ENCODE peak calls at places on chromosomes 4 and X, in four cellular contexts. A is sciatic nerve, E is GM23338, Y is tibial artery. T is an unnamed sample.

GRCh38 chr4:94389595-94390290 is 47.1 kb upstream of the HPGDS start:
- DNase-seq in Y (no peak), A (no peak), E (no peak), T (no peak)

GRCh38 chrX:41300758-41301437 is 33.1 kb upstream of the DDX3X start:
- DNase-seq in Y (no peak), E (no peak), A (no peak), T (no peak)

GRCh38 chr4:123246085-123246484 is 150.5 kb upstream of the SPRY1 start:
- DNase-seq in E (no peak), Y (no peak), A (no peak), T (no peak)

GRCh38 chr4:133150643-133151300 is 1.7 kb downstream of the PCDH10 start:
- DNase-seq in Y (peak; percentile 68), A (peak; percentile 54), E (peak; percentile 66), T (no peak)

GRCh38 chr4:124505211-124505610 is 207.3 kb downstream of the ANKRD50 start:
- DNase-seq in A (no peak), Y (no peak), E (no peak), T (no peak)

GRCh38 chr4:110631582-110632505 is 9.0 kb upstream of the PITX2 start:
- DNase-seq in A (peak; percentile 78), Y (no peak), E (peak; percentile 93), T (peak; percentile 56)

GRCh38 chr4:85720736-85721135 is 245.8 kb downstream of the ARHGAP24 start:
- DNase-seq in Y (no peak), E (no peak), A (no peak), T (peak; percentile 58)

GRCh38 chr4:82900016-82900334 is 560 bp upstream of the THAP9 start:
- DNase-seq in E (peak; percentile 46), A (no peak), Y (no peak), T (no peak)

GRCh38 chr4:851701-852430 is 25.9 kb upstream of the CPLX1 start:
- DNase-seq in A (no peak), Y (no peak), E (no peak), T (no peak)

GRCh38 chr4:142809559-142809958 is 36.5 kb downstream of the INPP4B start:
- DNase-seq in A (no peak), E (no peak), Y (no peak), T (no peak)

GRCh38 chrX:653316-653715 is 22.7 kb downstream of the SHOX start:
- DNase-seq in E (no peak), A (no peak), Y (no peak), T (no peak)

GRCh38 chr4:47315346-47315745 is 148.2 kb downstream of the COMMD8 start:
- DNase-seq in E (no peak), Y (no peak), A (no peak), T (peak; percentile 45)

GRCh38 chr4:57989430-57989829 is 879.2 kb upstream of the IGFBP7 start:
- DNase-seq in A (no peak), Y (no peak), E (peak; percentile 8), T (no peak)